ENCODE peak calls at places on chromosomes 4 and X, in eight cellular contexts. W, E, P, F, G, D, O and B are unnamed samples.

GRCh38 chrX:153848325-153848724 is 18.0 kb upstream of the PDZD4 start:
- DNase-seq in W (no peak), E (no peak), P (no peak), F (no peak), G (no peak), D (no peak), O (no peak), B (no peak)

GRCh38 chr4:179307297-179308136 is 1865.3 kb upstream of the AGA start:
- DNase-seq in W (peak), E (peak), P (peak), F (peak), G (peak), D (no peak), O (no peak), B (no peak)

GRCh38 chr4:103365285-103365684 is 167.1 kb upstream of the CENPE start:
- DNase-seq in W (no peak), E (no peak), P (no peak), F (no peak), G (no peak), D (no peak), O (no peak), B (no peak)

GRCh38 chr4:38468491-38468890 is 195.5 kb upstream of the KLF3 start:
- DNase-seq in W (no peak), E (no peak), P (no peak), F (no peak), G (no peak), D (no peak), O (no peak), B (no peak)

GRCh38 chr4:82965763-82966162 is 44.9 kb downstream of the LIN54 start:
- DNase-seq in W (no peak), E (no peak), P (no peak), F (no peak), G (no peak), D (no peak), O (no peak), B (no peak)

GRCh38 chrX:14932136-14932535 is 58.9 kb downstream of the MOSPD2 start:
- DNase-seq in W (no peak), E (no peak), P (no peak), F (no peak), G (no peak), D (no peak), O (no peak), B (no peak)

GRCh38 chrX:17374619-17375360 is at the start of gene NHS:
- DNase-seq in W (no peak), E (no peak), P (peak), F (peak), G (no peak), D (peak), O (peak), B (no peak)

GRCh38 chr4:98786866-98787265 is 128.5 kb upstream of the TSPAN5 start:
- DNase-seq in W (no peak), E (no peak), P (peak), F (no peak), G (no peak), D (no peak), O (no peak), B (no peak)

GRCh38 chrX:53556868-53557267 is 122.7 kb upstream of the HSD17B10 start:
- DNase-seq in W (no peak), E (no peak), P (no peak), F (no peak), G (no peak), D (no peak), O (no peak), B (no peak)

GRCh38 chr4:27397886-27398285 is 537.2 kb downstream of the STIM2 start:
- DNase-seq in W (no peak), E (no peak), P (no peak), F (no peak), G (no peak), D (no peak), O (peak), B (no peak)

GRCh38 chr4:185304944-185305690 is 90.6 kb downstream of the LRP2BP start:
- DNase-seq in W (peak), E (no peak), P (no peak), F (peak), G (no peak), D (peak), O (no peak), B (no peak)